ENCODE peak calls at places on chromosomes 5 and 9, in five cellular contexts. Z, P, N, O and J are unnamed samples.

GRCh38 chr5:1497795-1498622 is 25.8 kb downstream of the LPCAT1 start:
- DNase-seq in Z (no peak), P (no peak), N (no peak), O (no peak), J (no peak)

GRCh38 chr5:66757219-66757833 is 161.1 kb downstream of the MAST4 start:
- DNase-seq in Z (peak; percentile 14), P (peak; percentile 50), N (no peak), O (no peak), J (peak; percentile 56)

GRCh38 chr5:149824851-149825250 is 94.7 kb downstream of the PPARGC1B start:
- DNase-seq in Z (no peak), P (no peak), N (no peak), O (no peak), J (no peak)

GRCh38 chr9:111926421-111926875 is 29.8 kb downstream of the UGCG start:
- DNase-seq in Z (peak; percentile 74), P (no peak), N (peak; percentile 29), O (no peak), J (peak; percentile 99)

GRCh38 chr5:160938532-160938931 is 86.5 kb upstream of the ATP10B start:
- DNase-seq in Z (no peak), P (no peak), N (peak; percentile 55), O (no peak), J (peak; percentile 5)

GRCh38 chr5:104241051-104241450 is 678.5 kb upstream of the NUDT12 start:
- DNase-seq in Z (no peak), P (no peak), N (no peak), O (peak; percentile 1), J (peak; percentile 14)

GRCh38 chr5:54889826-54890225 is 95.6 kb downstream of the ESM1 start:
- DNase-seq in Z (no peak), P (no peak), N (no peak), O (peak; percentile 48), J (no peak)

GRCh38 chr9:133558191-133559126 is 24.0 kb downstream of the ADAMTSL2 start:
- DNase-seq in Z (no peak), P (peak; percentile 91), N (no peak), O (peak; percentile 36), J (peak; percentile 90)

GRCh38 chr9:105608685-105609598 is 51.0 kb downstream of the FKTN start:
- DNase-seq in Z (peak; percentile 37), P (peak; percentile 49), N (no peak), O (no peak), J (no peak)

GRCh38 chr5:79736528-79737514 is 47.2 kb downstream of the CMYA5 start:
- DNase-seq in Z (peak; percentile 48), P (no peak), N (no peak), O (no peak), J (no peak)

GRCh38 chr5:170444181-170444580 is 55.0 kb upstream of the KCNMB1 start:
- DNase-seq in Z (no peak), P (no peak), N (no peak), O (no peak), J (no peak)

GRCh38 chr5:156178117-156178516 is 148.8 kb upstream of the SGCD start:
- DNase-seq in Z (no peak), P (no peak), N (no peak), O (no peak), J (no peak)

GRCh38 chr9:8703904-8704303 is 904.3 kb upstream of the DMAC1 start:
- DNase-seq in Z (no peak), P (no peak), N (no peak), O (no peak), J (no peak)

GRCh38 chr9:109108318-109108717 is 11.4 kb downstream of the TMEM245 start:
- DNase-seq in Z (no peak), P (no peak), N (no peak), O (no peak), J (peak; percentile 22)

GRCh38 chr5:109865636-109866035 is 175.9 kb downstream of the MAN2A1 start:
- DNase-seq in Z (no peak), P (no peak), N (no peak), O (peak; percentile 52), J (peak; percentile 86)

GRCh38 chr5:128199611-128200010 is 116.0 kb downstream of the SLC12A2 start:
- DNase-seq in Z (no peak), P (no peak), N (no peak), O (no peak), J (no peak)

GRCh38 chr5:126866837-126867236 is 89.9 kb downstream of the LMNB1 start:
- DNase-seq in Z (no peak), P (no peak), N (no peak), O (no peak), J (no peak)

GRCh38 chr9:134678671-134679443 is 37.3 kb downstream of the COL5A1 start:
- DNase-seq in Z (no peak), P (no peak), N (no peak), O (no peak), J (peak; percentile 47)

GRCh38 chr5:134738963-134739661 is 764 bp downstream of the CAMLG start:
- DNase-seq in Z (peak; percentile 36), P (peak; percentile 48), N (peak; percentile 34), O (no peak), J (peak; percentile 27)

GRCh38 chr5:149930060-149930753 is 14.4 kb downstream of the PDE6A start:
- DNase-seq in Z (no peak), P (peak; percentile 45), N (no peak), O (no peak), J (no peak)

GRCh38 chr5:168578506-168579205 is 512 bp downstream of the PANK3 start:
- DNase-seq in Z (no peak), P (peak; percentile 73), N (no peak), O (no peak), J (peak; percentile 85)

GRCh38 chr5:90386099-90386710 is 23.4 kb downstream of the CETN3 start:
- DNase-seq in Z (no peak), P (peak; percentile 5), N (no peak), O (peak; percentile 7), J (peak; percentile 46)

GRCh38 chr5:59943721-59944120 is 50.2 kb upstream of the PDE4D start:
- DNase-seq in Z (no peak), P (no peak), N (peak; percentile 19), O (no peak), J (no peak)

GRCh38 chr5:80255752-80256479 is at the start of gene SERINC5:
- DNase-seq in Z (peak; percentile 88), P (peak; percentile 97), N (peak; percentile 90), O (no peak), J (peak; percentile 84)

GRCh38 chr5:134580001-134580460 is 52.6 kb downstream of the SAR1B start:
- DNase-seq in Z (no peak), P (peak; percentile 9), N (no peak), O (no peak), J (no peak)

GRCh38 chr9:70007831-70008230 is 35.8 kb upstream of the MAMDC2 start:
- DNase-seq in Z (no peak), P (no peak), N (no peak), O (no peak), J (no peak)

GRCh38 chr5:154510156-154510555 is 32.1 kb upstream of the HAND1 start:
- DNase-seq in Z (no peak), P (no peak), N (no peak), O (no peak), J (no peak)

GRCh38 chr5:74112372-74112875 is 486.4 kb downstream of the ARHGEF28 start:
- DNase-seq in Z (no peak), P (no peak), N (no peak), O (no peak), J (no peak)

GRCh38 chr5:69295088-69295754 is 37.4 kb downstream of the CCDC125 start:
- DNase-seq in Z (no peak), P (peak; percentile 25), N (no peak), O (no peak), J (no peak)

GRCh38 chr5:976849-977751 is 31.5 kb upstream of the NKD2 start:
- DNase-seq in Z (no peak), P (no peak), N (no peak), O (no peak), J (no peak)

GRCh38 chr9:93292664-93293328 is 108.9 kb downstream of the WNK2 start:
- DNase-seq in Z (no peak), P (no peak), N (no peak), O (no peak), J (peak; percentile 1)

DNA sequence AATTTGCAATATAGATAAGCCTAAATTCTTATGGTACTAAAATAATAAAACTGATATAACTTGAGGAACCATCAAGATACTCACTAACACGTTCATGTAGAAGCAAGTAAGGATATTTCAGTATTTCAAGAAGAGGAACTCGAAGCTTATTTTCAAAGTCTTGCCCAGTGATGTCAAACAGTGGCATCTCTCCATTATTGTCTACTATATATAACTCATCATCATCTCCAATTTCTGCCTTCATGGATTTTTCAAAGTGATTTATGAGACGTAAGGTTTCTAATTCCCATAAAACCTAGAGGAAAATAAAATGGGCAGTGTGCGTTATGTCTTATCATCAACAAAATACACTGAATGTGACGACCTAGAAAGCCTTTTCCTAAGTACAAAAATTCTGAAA is 8.6 kb downstream of the SETX start:
- DNase-seq in Z (no peak), P (no peak), N (no peak), O (no peak), J (no peak)
- H3K4me3 ChIP-seq in Z (no peak overlapping the region), P (no peak overlapping the region), N (no peak overlapping the region), O (no peak overlapping the region), J (no peak overlapping the region)

GRCh38 chr9:35076848-35077247 is 2.9 kb downstream of the FANCG start:
- DNase-seq in Z (no peak), P (no peak), N (no peak), O (no peak), J (no peak)
- H3K36me3 ChIP-seq in Z (no peaks in the 10 kb centered on the region), P (peaks cover 6% of the 10 kb centered on the region), N (no peaks in the 10 kb centered on the region), O (no peaks in the 10 kb centered on the region), J (peaks cover 25% of the 10 kb centered on the region)

GRCh38 chr9:88661759-88662158 is 126.8 kb downstream of the NXNL2 start:
- DNase-seq in Z (no peak), P (no peak), N (no peak), O (no peak), J (no peak)
- H3K4me3 ChIP-seq in Z (no peak overlapping the region), P (no peak overlapping the region), N (no peak overlapping the region), O (no peak overlapping the region), J (no peak overlapping the region)

GRCh38 chr9:137105814-137106661 is 8.5 kb downstream of the DPP7 start:
- DNase-seq in Z (no peak), P (no peak), N (no peak), O (no peak), J (no peak)

GRCh38 chr9:137108608-137109249 is 5.8 kb downstream of the DPP7 start:
- DNase-seq in Z (no peak), P (no peak), N (no peak), O (no peak), J (no peak)

GRCh38 chr9:137107312-137107921 is 7.1 kb downstream of the DPP7 start:
- DNase-seq in Z (no peak), P (no peak), N (no peak), O (no peak), J (no peak)

GRCh38 chr9:137107982-137108381 is 6.6 kb downstream of the DPP7 start:
- DNase-seq in Z (no peak), P (no peak), N (no peak), O (no peak), J (no peak)

DNA sequence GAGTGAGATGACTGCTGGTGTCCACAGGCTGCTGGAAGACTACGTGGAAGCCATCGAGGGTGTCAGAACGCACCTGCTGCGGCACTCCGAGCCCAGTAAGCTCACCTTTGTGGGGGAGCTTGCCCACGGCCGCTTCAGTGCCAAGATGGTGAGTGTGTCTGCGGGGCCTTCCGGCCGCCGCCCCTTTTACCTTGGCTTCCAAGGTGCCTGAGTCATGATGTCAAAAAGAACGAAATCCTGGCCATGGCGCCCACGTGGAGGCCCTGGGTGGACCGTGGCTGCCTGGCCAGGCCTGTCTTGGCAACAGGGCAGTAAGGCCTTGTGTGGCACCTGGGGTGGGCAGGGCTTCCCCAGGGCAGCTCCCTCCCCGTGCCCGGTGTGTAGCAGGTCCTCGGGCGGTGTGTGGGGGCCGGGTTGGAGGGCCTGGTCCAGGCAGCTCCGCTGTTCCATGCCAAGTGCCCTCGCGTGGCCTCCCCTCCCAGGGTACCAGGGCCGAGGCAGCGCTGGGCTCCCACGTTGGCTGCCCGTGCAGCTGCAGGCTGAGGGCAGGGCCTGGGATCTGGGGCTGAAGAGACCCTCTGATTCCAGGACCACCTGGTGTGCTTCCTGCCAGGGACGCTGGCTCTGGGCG is 7.8 kb downstream of the DPP7 start:
- DNase-seq in Z (no peak), P (no peak), N (no peak), O (no peak), J (no peak)
- H3K36me3 ChIP-seq in Z (peaks cover 56% of the 10 kb centered on the region), P (peaks cover 18% of the 10 kb centered on the region), N (no peaks in the 10 kb centered on the region), O (peaks cover 54% of the 10 kb centered on the region), J (peaks cover 56% of the 10 kb centered on the region)